ENCODE peak calls at places on chromosomes 1 and 21, in ten cellular contexts. F is bronchial epithelial cell; D is stimulated activated CD8-positive, alpha-beta memory T cell treated with anti-CD3 and anti-CD28 coated beads, Interleukin-7, amount 100 ng/mL, for 1 hour; P is PC-9; W is GM23338; X is globus pallidus; R is HEK293T; C is KG1; H is SIG-M5; E is HuH-7. Z is an unnamed sample.

GRCh38 chr21:45998871-45999580 is 17.5 kb downstream of the COL6A1 start:
- DNase-seq in F (no peak), D (no peak), P (no peak), W (no peak), X (no peak), R (no peak), C (no peak), H (no peak), E (no peak), Z (no peak)

GRCh38 chr1:63662056-63662836 is 69.0 kb downstream of the PGM1 start:
- DNase-seq in F (peak), D (no peak), P (peak), W (no peak), X (no peak), R (no peak), C (no peak), H (no peak), E (no peak), Z (peak)

GRCh38 chr1:201655910-201656669 is 117.2 kb downstream of the NAV1 start:
- DNase-seq in F (no peak), D (no peak), P (no peak), W (no peak), X (no peak), R (no peak), C (no peak), H (no peak), E (no peak), Z (no peak)

GRCh38 chr21:31988492-31989285 is 115.9 kb downstream of the HUNK start:
- DNase-seq in F (peak), D (no peak), P (no peak), W (no peak), X (no peak), R (no peak), C (no peak), H (no peak), E (no peak), Z (no peak)

GRCh38 chr1:244269169-244269568 is 182.5 kb downstream of the ADSS2 start:
- DNase-seq in F (no peak), D (no peak), P (no peak), W (no peak), X (no peak), R (no peak), C (no peak), H (no peak), E (no peak), Z (no peak)

GRCh38 chr21:28554660-28555475 is 437.8 kb downstream of the LTN1 start:
- DNase-seq in F (no peak), D (no peak), P (no peak), W (peak), X (no peak), R (no peak), C (no peak), H (no peak), E (no peak), Z (no peak)

GRCh38 chr1:40299366-40300248 is 17.5 kb downstream of the COL9A2 start:
- DNase-seq in F (no peak), D (no peak), P (no peak), W (no peak), X (no peak), R (peak), C (no peak), H (no peak), E (no peak), Z (no peak)

GRCh38 chr21:40512590-40512989 is 334.4 kb downstream of the DSCAM start:
- DNase-seq in F (no peak), D (no peak), P (peak), W (peak), X (no peak), R (peak), C (no peak), H (no peak), E (peak), Z (no peak)

GRCh38 chr1:193221641-193222040 is 35.2 kb upstream of the B3GALT2 start:
- DNase-seq in F (no peak), D (no peak), P (no peak), W (no peak), X (peak), R (no peak), C (no peak), H (no peak), E (no peak), Z (no peak)

GRCh38 chr1:174074757-174075156 is 52.6 kb upstream of the RC3H1 start:
- DNase-seq in F (peak), D (no peak), P (no peak), W (no peak), X (peak), R (no peak), C (no peak), H (no peak), E (no peak), Z (peak)

GRCh38 chr21:45990741-45991605 is 9.4 kb downstream of the COL6A1 start:
- DNase-seq in F (no peak), D (no peak), P (no peak), W (no peak), X (no peak), R (no peak), C (no peak), H (no peak), E (no peak), Z (no peak)

GRCh38 chr1:89332461-89332860 is 31.4 kb upstream of the GBP6 start:
- DNase-seq in F (no peak), D (no peak), P (no peak), W (no peak), X (no peak), R (no peak), C (no peak), H (no peak), E (no peak), Z (no peak)

GRCh38 chr21:46049890-46050650 is 47.8 kb upstream of the COL6A2 start:
- DNase-seq in F (no peak), D (no peak), P (no peak), W (no peak), X (no peak), R (no peak), C (no peak), H (no peak), E (no peak), Z (no peak)

GRCh38 chr1:117112063-117112462 is 9.5 kb downstream of the TRIM45 start:
- DNase-seq in F (no peak), D (no peak), P (no peak), W (no peak), X (no peak), R (no peak), C (no peak), H (no peak), E (no peak), Z (no peak)

GRCh38 chr1:215487466-215487865 is 79.6 kb upstream of the KCTD3 start:
- DNase-seq in F (no peak), D (no peak), P (no peak), W (no peak), X (no peak), R (no peak), C (no peak), H (no peak), E (no peak), Z (no peak)

GRCh38 chr1:112876315-112876714 is 79.7 kb downstream of the SLC16A1 start:
- DNase-seq in F (no peak), D (no peak), P (no peak), W (no peak), X (no peak), R (no peak), C (no peak), H (no peak), E (no peak), Z (no peak)